ENCODE peak calls at places on chromosomes 12 and 14, in five cellular contexts. W is CD4-positive, alpha-beta T cell; P is T47D; J is A549; A is EH. O is an unnamed sample.
A peak's percentile ranks its signal among the peaks of the same experiment; 100 is the strongest.

GRCh38 chr12:126952106-126953007 is 1314.6 kb upstream of the TMEM132C start:
- DNase-seq in W (no peak), P (no peak), J (no peak), A (no peak), O (no peak)

GRCh38 chr12:93521225-93521854 is 51.1 kb upstream of the SOCS2 start:
- DNase-seq in W (no peak), P (no peak), J (no peak), A (peak; percentile 69), O (no peak)

GRCh38 chr12:131867891-131868675 is 26.3 kb upstream of the ULK1 start:
- DNase-seq in W (no peak), P (no peak), J (no peak), A (no peak), O (no peak)

GRCh38 chr12:110585231-110585799 is 2.2 kb upstream of the PPTC7 start:
- DNase-seq in W (peak; percentile 53), P (no peak), J (no peak), A (peak; percentile 45), O (no peak)

GRCh38 chr12:79567164-79567563 is 123.6 kb downstream of the PAWR start:
- DNase-seq in W (no peak), P (no peak), J (no peak), A (no peak), O (no peak)

GRCh38 chr14:69133206-69134125 is 19.5 kb downstream of the DCAF5 start:
- DNase-seq in W (no peak), P (no peak), J (no peak), A (peak; percentile 80), O (no peak)

GRCh38 chr12:70002912-70003255 is 177.9 kb downstream of the MYRFL start:
- DNase-seq in W (no peak), P (no peak), J (no peak), A (no peak), O (no peak)

GRCh38 chr12:19739195-19739776 is 300.0 kb downstream of the AEBP2 start:
- DNase-seq in W (no peak), P (peak; percentile 53), J (peak; percentile 50), A (peak; percentile 77), O (no peak)

GRCh38 chr12:70307868-70308267 is 58.2 kb upstream of the KCNMB4 start:
- DNase-seq in W (no peak), P (no peak), J (no peak), A (no peak), O (no peak)

GRCh38 chr12:75161495-75161894 is 48.1 kb downstream of the KCNC2 start:
- DNase-seq in W (no peak), P (no peak), J (no peak), A (no peak), O (no peak)

O was measured in central memory CD8-positive, alpha-beta T cell.